ENCODE peak calls at places on chromosomes 1 and 21, in five cellular contexts. O is H1, M is IMR-90, G is K562, B is GM12878. A is an unnamed sample.

GRCh38 chr1:92797961-92798360 is 13.1 kb upstream of the EVI5 start:
- DNase-seq in B (no peak), O (no peak), G (no peak), M (peak; percentile 86), A (no peak)

GRCh38 chr1:212977781-212978645 is 27.7 kb downstream of the VASH2 start:
- DNase-seq in G (no peak), B (peak; percentile 59), M (peak; percentile 19), O (no peak), A (no peak)

GRCh38 chr1:54481201-54481884 is 66.7 kb upstream of the ACOT11 start:
- DNase-seq in B (no peak), O (no peak), M (no peak), G (no peak), A (no peak)

GRCh38 chr1:31987231-31987630 is 26.4 kb upstream of the KHDRBS1 start:
- DNase-seq in M (no peak), B (no peak), G (no peak), O (peak; percentile 57), A (no peak)

GRCh38 chr1:184775329-184775728 is 20.7 kb upstream of the EDEM3 start:
- DNase-seq in M (no peak), B (no peak), G (no peak), O (no peak), A (no peak)

GRCh38 chr1:8035289-8035688 is 9.2 kb upstream of the ERRFI1 start:
- DNase-seq in B (no peak), M (no peak), G (no peak), O (no peak), A (no peak)

GRCh38 chr1:86195281-86195680 is 38.7 kb upstream of the COL24A1 start:
- DNase-seq in B (no peak), G (no peak), M (no peak), O (no peak), A (no peak)

GRCh38 chr1:25590096-25590824 is 26.3 kb upstream of the MAN1C1 start:
- DNase-seq in G (no peak), B (no peak), M (peak; percentile 59), O (no peak), A (no peak)

GRCh38 chr21:30083120-30083945 is 83.3 kb downstream of the CLDN17 start:
- DNase-seq in G (no peak), B (no peak), O (peak; percentile 61), M (no peak), A (no peak)

GRCh38 chr1:107474877-107475612 is 334.2 kb downstream of the NTNG1 start:
- DNase-seq in B (no peak), G (no peak), M (peak; percentile 2), O (no peak), A (no peak)

GRCh38 chr21:46078984-46079356 is 18.9 kb upstream of the COL6A2 start:
- DNase-seq in M (no peak), B (no peak), G (no peak), O (no peak), A (no peak)

GRCh38 chr1:53361541-53361961 is 33.7 kb upstream of the LRP8 start:
- DNase-seq in M (no peak), O (peak; percentile 35), G (no peak), B (no peak), A (no peak)

GRCh38 chr1:26287033-26287711 is 7.3 kb downstream of the SH3BGRL3 start:
- DNase-seq in B (no peak), O (no peak), M (peak; percentile 21), G (peak; percentile 69), A (no peak)

GRCh38 chr1:200369706-200370105 is 40.1 kb downstream of the ZNF281 start:
- DNase-seq in O (no peak), M (no peak), B (no peak), G (no peak), A (no peak)

GRCh38 chr1:110605901-110606783 is at the start of gene KCNA2:
- DNase-seq in M (no peak), G (no peak), B (no peak), O (peak; percentile 77), A (no peak)

GRCh38 chr1:182304218-182305016 is 87.2 kb downstream of the GLUL start:
- DNase-seq in O (no peak), B (no peak), M (no peak), G (no peak), A (no peak)

GRCh38 chr1:157000686-157001085 is 44.9 kb downstream of the ARHGEF11 start:
- DNase-seq in G (no peak), M (peak; percentile 32), B (no peak), O (peak; percentile 27), A (no peak)

GRCh38 chr1:32769524-32770220 is 47.5 kb downstream of the YARS1 start:
- DNase-seq in O (no peak), B (no peak), G (peak; percentile 58), M (peak; percentile 45), A (peak; percentile 55)

GRCh38 chr1:93111561-93111960 is 32.5 kb downstream of the MTF2 start:
- DNase-seq in B (no peak), O (no peak), M (peak; percentile 15), G (no peak), A (no peak)

GRCh38 chr1:172533511-172534116 is 664 bp downstream of the SUCO start:
- DNase-seq in G (peak; percentile 63), O (no peak), B (no peak), M (peak; percentile 36), A (no peak)

GRCh38 chr1:59041878-59042277 is 255.0 kb upstream of the FGGY start:
- DNase-seq in B (no peak), O (no peak), M (peak; percentile 45), G (no peak), A (no peak)

GRCh38 chr1:14648931-14649860 is 50.7 kb downstream of the KAZN start:
- DNase-seq in M (no peak), G (no peak), B (no peak), O (no peak), A (no peak)

GRCh38 chr1:54361342-54361741 is 44.9 kb downstream of the SSBP3 start:
- DNase-seq in B (no peak), O (no peak), M (no peak), G (no peak), A (no peak)

GRCh38 chr1:39645411-39646043 is 6.1 kb upstream of the HEYL start:
- DNase-seq in M (no peak), G (no peak), O (no peak), B (no peak), A (no peak)

GRCh38 chr21:41786521-41786987 is 19.7 kb upstream of the RIPK4 start:
- DNase-seq in G (no peak), B (no peak), O (no peak), M (peak; percentile 12), A (peak; percentile 36)

GRCh38 chr1:116628448-116628847 is 39.1 kb downstream of the IGSF3 start:
- DNase-seq in O (no peak), B (peak; percentile 48), M (no peak), G (no peak), A (no peak)

GRCh38 chr1:54401799-54402198 is 4.4 kb downstream of the SSBP3 start:
- DNase-seq in M (no peak), B (no peak), G (no peak), O (no peak), A (no peak)

GRCh38 chr1:154739654-154740053 is 130.4 kb downstream of the KCNN3 start:
- DNase-seq in M (no peak), G (no peak), B (no peak), O (no peak), A (no peak)

GRCh38 chr1:56394298-56394697 is 185.1 kb downstream of the PLPP3 start:
- DNase-seq in B (no peak), O (no peak), G (no peak), M (no peak), A (no peak)

GRCh38 chr1:207050428-207050767 is 610 bp downstream of the YOD1 start:
- DNase-seq in B (no peak), M (no peak), O (no peak), G (no peak), A (no peak)

GRCh38 chr1:4937876-4938534 is 283.6 kb downstream of the AJAP1 start:
- DNase-seq in B (no peak), O (no peak), M (no peak), G (no peak), A (no peak)

GRCh38 chr1:112687785-112688496 is 13.5 kb downstream of the MOV10 start:
- DNase-seq in B (no peak), O (no peak), M (no peak), G (no peak), A (no peak)

GRCh38 chr1:184792450-184792969 is 37.9 kb upstream of the EDEM3 start:
- DNase-seq in G (no peak), O (no peak), M (peak; percentile 99), B (no peak), A (peak; percentile 49)

GRCh38 chr1:113389953-113390834 is at the start of gene MAGI3:
- DNase-seq in B (peak; percentile 68), O (peak; percentile 98), M (peak; percentile 98), G (peak; percentile 98), A (peak; percentile 73)

GRCh38 chr21:28821276-28822063 is 171.2 kb downstream of the LTN1 start:
- DNase-seq in G (no peak), M (no peak), B (no peak), O (no peak), A (no peak)

GRCh38 chr21:28822882-28823335 is 169.8 kb downstream of the LTN1 start:
- DNase-seq in B (no peak), O (no peak), G (no peak), M (peak; percentile 21), A (no peak)

GRCh38 chr21:28822064-28822402 is 170.6 kb downstream of the LTN1 start:
- DNase-seq in M (no peak), B (no peak), G (no peak), O (no peak), A (no peak)

GRCh38 chr21:28823464-28823863 is 169.2 kb downstream of the LTN1 start:
- DNase-seq in B (no peak), O (no peak), G (no peak), M (no peak), A (no peak)

GRCh38 chr21:28818663-28819278 is 173.9 kb downstream of the LTN1 start:
- DNase-seq in G (no peak), O (no peak), M (no peak), B (no peak), A (no peak)
- TF ChIP-seq USF2 in G (no peak), O (no peak), M (no peak), B (no peak), A (no peak)

GRCh38 chr1:66262233-66262632 is 271.7 kb upstream of the SGIP1 start:
- DNase-seq in B (no peak), M (peak; percentile 67), G (no peak), O (no peak), A (peak; percentile 35)
- TF ChIP-seq RFX5 in B (no peak), M (no peak), G (no peak), O (no peak), A (no peak)

DNA sequence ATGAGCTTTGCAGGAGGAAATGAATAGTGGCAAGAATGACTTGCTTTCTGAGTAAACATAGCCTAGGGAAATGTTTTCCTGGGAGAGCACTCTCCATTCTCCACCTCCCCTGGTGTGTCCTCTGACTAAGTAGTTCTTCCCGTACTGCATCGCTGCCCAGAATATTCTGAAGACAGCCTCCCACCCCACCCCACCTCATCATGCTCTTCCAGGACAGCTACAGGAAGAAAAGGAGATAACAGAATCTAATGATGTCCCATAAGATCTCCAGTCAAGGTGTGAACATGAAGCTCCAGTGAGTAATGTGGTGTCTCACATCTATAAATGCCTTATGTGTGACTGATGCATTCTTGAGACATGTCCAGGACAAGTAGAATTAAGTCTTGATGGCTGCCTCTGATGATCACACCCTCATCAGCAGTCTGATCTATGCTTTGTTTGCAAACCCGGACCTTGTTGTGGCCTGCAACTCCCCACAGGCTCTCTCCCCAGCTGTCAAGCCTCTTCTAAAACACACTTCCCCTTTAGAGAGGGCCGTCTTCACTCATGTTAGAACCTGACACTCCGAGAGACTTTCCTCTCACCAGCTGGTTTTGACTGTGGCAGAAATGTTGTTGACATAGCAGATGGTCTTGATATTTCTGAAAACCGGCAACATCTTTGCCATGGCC is 183.0 kb downstream of the CYYR1 start:
- DNase-seq in O (no peak), B (no peak), G (no peak), M (peak; percentile 21), A (peak; percentile 10)
- TF ChIP-seq CEBPB in O (no peak), B (no peak), G (no peak), M (no peak), A (no peak)

GRCh38 chr1:114979278-114979891 is 50.2 kb upstream of the TSHB start:
- DNase-seq in O (peak; percentile 81), M (peak; percentile 52), G (peak; percentile 54), B (peak; percentile 13), A (peak; percentile 2)
- TF ChIP-seq USF2 in O (no peak), M (no peak), G (no peak), B (no peak), A (no peak)